ENCODE peak calls at places on chromosomes 3 and 15, in eight cellular contexts. One of them, this sample, is unnamed.

GRCh38 chr3:9347887-9348286 is 15.0 kb upstream of the THUMPD3 start:
- DNase-seq in DMS 273 treated with DMSO at 0.1 percent for 48 hours: no peak
- DNase-seq in AG04449: no peak
- DNase-seq in stimulated activated CD8-positive, alpha-beta memory T cell treated with anti-CD3 and anti-CD28 coated beads, Interleukin-7, amount 100 ng/mL, for 4 hours: no peak
- DNase-seq in COR-L47: no peak
- DNase-seq in nephron progenitor cell: no peak
- DNase-seq in endothelial cell: no peak
- DNase-seq in tibial artery: no peak
- DNase-seq in this sample: no peak

GRCh38 chr3:192772495-192772894 is 45.2 kb upstream of the FGF12 start:
- DNase-seq in AG04449: peak
- DNase-seq in tibial artery: no peak
- DNase-seq in DMS 273 treated with DMSO at 0.1 percent for 48 hours: no peak
- DNase-seq in stimulated activated CD8-positive, alpha-beta memory T cell treated with anti-CD3 and anti-CD28 coated beads, Interleukin-7, amount 100 ng/mL, for 4 hours: no peak
- DNase-seq in nephron progenitor cell: peak
- DNase-seq in COR-L47: peak
- DNase-seq in endothelial cell: peak
- DNase-seq in this sample: peak

GRCh38 chr3:189108032-189108431 is 63.7 kb upstream of the TPRG1 start:
- DNase-seq in tibial artery: no peak
- DNase-seq in stimulated activated CD8-positive, alpha-beta memory T cell treated with anti-CD3 and anti-CD28 coated beads, Interleukin-7, amount 100 ng/mL, for 4 hours: no peak
- DNase-seq in nephron progenitor cell: no peak
- DNase-seq in COR-L47: no peak
- DNase-seq in DMS 273 treated with DMSO at 0.1 percent for 48 hours: peak
- DNase-seq in endothelial cell: no peak
- DNase-seq in AG04449: peak
- DNase-seq in this sample: no peak

GRCh38 chr3:124775776-124776336 is 45.6 kb downstream of the UMPS start:
- DNase-seq in DMS 273 treated with DMSO at 0.1 percent for 48 hours: peak
- DNase-seq in COR-L47: no peak
- DNase-seq in nephron progenitor cell: no peak
- DNase-seq in stimulated activated CD8-positive, alpha-beta memory T cell treated with anti-CD3 and anti-CD28 coated beads, Interleukin-7, amount 100 ng/mL, for 4 hours: no peak
- DNase-seq in endothelial cell: no peak
- DNase-seq in tibial artery: no peak
- DNase-seq in AG04449: no peak
- DNase-seq in this sample: no peak

GRCh38 chr3:21330293-21330692 is 420.7 kb downstream of the ZNF385D start:
- DNase-seq in nephron progenitor cell: no peak
- DNase-seq in stimulated activated CD8-positive, alpha-beta memory T cell treated with anti-CD3 and anti-CD28 coated beads, Interleukin-7, amount 100 ng/mL, for 4 hours: no peak
- DNase-seq in tibial artery: no peak
- DNase-seq in DMS 273 treated with DMSO at 0.1 percent for 48 hours: no peak
- DNase-seq in AG04449: no peak
- DNase-seq in COR-L47: no peak
- DNase-seq in endothelial cell: no peak
- DNase-seq in this sample: no peak

GRCh38 chr3:46865034-46865507 is 1.8 kb upstream of the MYL3 start:
- DNase-seq in tibial artery: peak
- DNase-seq in DMS 273 treated with DMSO at 0.1 percent for 48 hours: no peak
- DNase-seq in AG04449: no peak
- DNase-seq in COR-L47: no peak
- DNase-seq in nephron progenitor cell: no peak
- DNase-seq in endothelial cell: no peak
- DNase-seq in stimulated activated CD8-positive, alpha-beta memory T cell treated with anti-CD3 and anti-CD28 coated beads, Interleukin-7, amount 100 ng/mL, for 4 hours: no peak
- DNase-seq in this sample: peak

GRCh38 chr3:154170300-154170699 is 49.1 kb downstream of the ARHGEF26 start:
- DNase-seq in endothelial cell: no peak
- DNase-seq in nephron progenitor cell: no peak
- DNase-seq in tibial artery: no peak
- DNase-seq in AG04449: no peak
- DNase-seq in DMS 273 treated with DMSO at 0.1 percent for 48 hours: no peak
- DNase-seq in COR-L47: no peak
- DNase-seq in stimulated activated CD8-positive, alpha-beta memory T cell treated with anti-CD3 and anti-CD28 coated beads, Interleukin-7, amount 100 ng/mL, for 4 hours: no peak
- DNase-seq in this sample: no peak

GRCh38 chr3:50251220-50251619 is 15.2 kb downstream of the GNAI2 start:
- DNase-seq in AG04449: no peak
- DNase-seq in COR-L47: no peak
- DNase-seq in endothelial cell: no peak
- DNase-seq in nephron progenitor cell: no peak
- DNase-seq in tibial artery: no peak
- DNase-seq in DMS 273 treated with DMSO at 0.1 percent for 48 hours: no peak
- DNase-seq in stimulated activated CD8-positive, alpha-beta memory T cell treated with anti-CD3 and anti-CD28 coated beads, Interleukin-7, amount 100 ng/mL, for 4 hours: peak
- DNase-seq in this sample: no peak

GRCh38 chr15:25787381-25787780 is 75.7 kb downstream of the ATP10A start:
- DNase-seq in stimulated activated CD8-positive, alpha-beta memory T cell treated with anti-CD3 and anti-CD28 coated beads, Interleukin-7, amount 100 ng/mL, for 4 hours: no peak
- DNase-seq in tibial artery: peak
- DNase-seq in endothelial cell: no peak
- DNase-seq in DMS 273 treated with DMSO at 0.1 percent for 48 hours: no peak
- DNase-seq in AG04449: no peak
- DNase-seq in COR-L47: no peak
- DNase-seq in nephron progenitor cell: no peak
- DNase-seq in this sample: no peak

GRCh38 chr15:48059786-48060185 is 61.0 kb upstream of the SLC24A5 start:
- DNase-seq in COR-L47: no peak
- DNase-seq in stimulated activated CD8-positive, alpha-beta memory T cell treated with anti-CD3 and anti-CD28 coated beads, Interleukin-7, amount 100 ng/mL, for 4 hours: no peak
- DNase-seq in AG04449: no peak
- DNase-seq in DMS 273 treated with DMSO at 0.1 percent for 48 hours: no peak
- DNase-seq in tibial artery: peak
- DNase-seq in endothelial cell: no peak
- DNase-seq in nephron progenitor cell: peak
- DNase-seq in this sample: no peak

GRCh38 chr3:163657088-163657487 is 1421.2 kb downstream of the SI start:
- DNase-seq in tibial artery: no peak
- DNase-seq in COR-L47: no peak
- DNase-seq in endothelial cell: no peak
- DNase-seq in nephron progenitor cell: no peak
- DNase-seq in AG04449: no peak
- DNase-seq in DMS 273 treated with DMSO at 0.1 percent for 48 hours: no peak
- DNase-seq in stimulated activated CD8-positive, alpha-beta memory T cell treated with anti-CD3 and anti-CD28 coated beads, Interleukin-7, amount 100 ng/mL, for 4 hours: no peak
- DNase-seq in this sample: no peak

GRCh38 chr15:91302588-91303439 is 202.8 kb downstream of the SV2B start:
- DNase-seq in endothelial cell: peak
- DNase-seq in DMS 273 treated with DMSO at 0.1 percent for 48 hours: peak
- DNase-seq in stimulated activated CD8-positive, alpha-beta memory T cell treated with anti-CD3 and anti-CD28 coated beads, Interleukin-7, amount 100 ng/mL, for 4 hours: no peak
- DNase-seq in AG04449: peak
- DNase-seq in COR-L47: peak
- DNase-seq in nephron progenitor cell: peak
- DNase-seq in tibial artery: no peak
- DNase-seq in this sample: peak

GRCh38 chr15:95304116-95304873 is 1026.2 kb upstream of the NR2F2 start:
- DNase-seq in endothelial cell: no peak
- DNase-seq in stimulated activated CD8-positive, alpha-beta memory T cell treated with anti-CD3 and anti-CD28 coated beads, Interleukin-7, amount 100 ng/mL, for 4 hours: no peak
- DNase-seq in tibial artery: no peak
- DNase-seq in AG04449: no peak
- DNase-seq in nephron progenitor cell: no peak
- DNase-seq in DMS 273 treated with DMSO at 0.1 percent for 48 hours: no peak
- DNase-seq in COR-L47: no peak
- DNase-seq in this sample: no peak

GRCh38 chr15:85118173-85118572 is 136.5 kb downstream of the PDE8A start:
- DNase-seq in COR-L47: no peak
- DNase-seq in AG04449: no peak
- DNase-seq in endothelial cell: no peak
- DNase-seq in DMS 273 treated with DMSO at 0.1 percent for 48 hours: no peak
- DNase-seq in nephron progenitor cell: no peak
- DNase-seq in tibial artery: no peak
- DNase-seq in stimulated activated CD8-positive, alpha-beta memory T cell treated with anti-CD3 and anti-CD28 coated beads, Interleukin-7, amount 100 ng/mL, for 4 hours: no peak
- DNase-seq in this sample: no peak

GRCh38 chr3:61521229-61521628 is 40.1 kb upstream of the PTPRG start:
- DNase-seq in AG04449: no peak
- DNase-seq in endothelial cell: no peak
- DNase-seq in tibial artery: no peak
- DNase-seq in DMS 273 treated with DMSO at 0.1 percent for 48 hours: no peak
- DNase-seq in COR-L47: no peak
- DNase-seq in stimulated activated CD8-positive, alpha-beta memory T cell treated with anti-CD3 and anti-CD28 coated beads, Interleukin-7, amount 100 ng/mL, for 4 hours: no peak
- DNase-seq in nephron progenitor cell: peak
- DNase-seq in this sample: no peak

GRCh38 chr3:37521403-37521802 is 340.3 kb upstream of the CTDSPL start:
- DNase-seq in tibial artery: no peak
- DNase-seq in endothelial cell: no peak
- DNase-seq in stimulated activated CD8-positive, alpha-beta memory T cell treated with anti-CD3 and anti-CD28 coated beads, Interleukin-7, amount 100 ng/mL, for 4 hours: no peak
- DNase-seq in AG04449: no peak
- DNase-seq in DMS 273 treated with DMSO at 0.1 percent for 48 hours: no peak
- DNase-seq in nephron progenitor cell: no peak
- DNase-seq in COR-L47: no peak
- DNase-seq in this sample: no peak

GRCh38 chr15:85821545-85821944 is 26.8 kb upstream of the KLHL25 start:
- DNase-seq in nephron progenitor cell: no peak
- DNase-seq in tibial artery: no peak
- DNase-seq in DMS 273 treated with DMSO at 0.1 percent for 48 hours: no peak
- DNase-seq in AG04449: no peak
- DNase-seq in stimulated activated CD8-positive, alpha-beta memory T cell treated with anti-CD3 and anti-CD28 coated beads, Interleukin-7, amount 100 ng/mL, for 4 hours: no peak
- DNase-seq in endothelial cell: no peak
- DNase-seq in COR-L47: no peak
- DNase-seq in this sample: no peak

This sample was measured in T47D.